ENCODE peak calls at places on chromosome 18, in ten cellular contexts. V is GM06990, W is heart left ventricle, C is esophagus squamous epithelium, L is fibroblast of pulmonary artery, U is heart right ventricle, P is fibroblast of the aortic adventitia, O is psoas muscle, Z is cardiac fibroblast, X is GM23338. F is an unnamed sample.

GRCh38 chr18:9737814-9738160 is 29.7 kb downstream of the RAB31 start:
- DNase-seq in L (no peak), V (no peak), O (no peak), W (no peak), P (no peak), U (no peak), Z (no peak), X (no peak), C (no peak), F (no peak)

GRCh38 chr18:32201936-32202335 is 12.1 kb downstream of the MEP1B start:
- DNase-seq in U (no peak), O (no peak), P (no peak), V (no peak), Z (no peak), C (no peak), L (no peak), W (no peak), X (no peak), F (no peak)

GRCh38 chr18:2179498-2180183 is 391.7 kb downstream of the METTL4 start:
- DNase-seq in V (no peak), Z (no peak), L (no peak), U (no peak), C (no peak), X (no peak), P (no peak), W (no peak), O (no peak), F (no peak)

GRCh38 chr18:27377251-27377650 is 192.1 kb upstream of the CHST9 start:
- DNase-seq in O (no peak), W (no peak), X (no peak), C (no peak), L (no peak), V (no peak), Z (no peak), P (no peak), U (no peak), F (no peak)

GRCh38 chr18:70363861-70364260 is 75.0 kb downstream of the SOCS6 start:
- DNase-seq in W (no peak), C (no peak), Z (peak), P (peak), X (no peak), V (no peak), L (peak), U (no peak), O (no peak), F (no peak)

GRCh38 chr18:24763765-24764548 is 303.5 kb downstream of the HRH4 start:
- DNase-seq in W (peak), X (no peak), P (peak), L (peak), Z (peak), O (no peak), V (no peak), C (no peak), U (peak), F (no peak)

GRCh38 chr18:24825397-24825796 is 365.0 kb downstream of the HRH4 start:
- DNase-seq in X (no peak), O (no peak), W (no peak), Z (no peak), L (no peak), U (no peak), V (no peak), C (no peak), P (no peak), F (no peak)

GRCh38 chr18:35029770-35030169 is 11.4 kb upstream of the MAPRE2 start:
- DNase-seq in W (no peak), V (no peak), L (no peak), U (no peak), X (no peak), O (no peak), Z (peak), P (no peak), C (no peak), F (no peak)

GRCh38 chr18:2396162-2396505 is 175.2 kb downstream of the METTL4 start:
- DNase-seq in L (no peak), W (no peak), P (no peak), U (no peak), O (no peak), V (no peak), Z (no peak), X (no peak), C (no peak), F (no peak)

DNA sequence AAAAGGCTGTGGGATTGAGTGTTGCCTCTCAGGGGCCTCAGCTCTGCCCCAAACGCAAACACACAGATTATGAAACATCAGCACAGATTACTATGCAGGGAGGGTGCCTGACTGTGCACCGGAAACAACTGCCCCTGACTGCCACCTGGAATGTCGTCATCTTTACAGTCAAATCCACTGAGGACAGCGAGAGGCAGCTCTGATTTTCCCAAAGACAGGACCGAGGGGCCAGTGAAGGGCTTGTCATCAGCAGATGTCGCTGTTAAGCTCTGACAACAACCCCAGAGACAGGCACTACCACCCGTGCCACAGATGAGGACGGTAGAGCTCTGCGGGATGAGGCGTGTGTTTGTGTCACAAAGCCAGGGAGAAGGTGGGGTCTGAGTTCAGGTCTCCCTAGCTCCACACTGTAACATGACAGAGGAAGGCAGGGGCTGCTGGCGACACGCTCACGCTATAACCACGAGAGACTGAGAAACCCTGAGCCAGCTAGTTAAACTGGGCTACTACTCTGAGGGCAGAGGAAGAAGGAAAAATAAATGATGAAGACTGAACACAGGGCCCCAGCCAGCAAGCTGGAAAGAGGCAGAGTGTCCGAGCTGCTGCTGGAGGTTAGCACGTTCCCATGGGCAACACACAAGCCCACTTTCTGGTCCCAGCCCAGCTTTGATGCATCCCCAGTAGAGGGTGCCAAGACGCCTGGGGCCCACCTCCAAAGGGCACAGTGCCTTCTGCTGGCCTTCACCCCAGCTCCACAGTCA is 47.0 kb downstream of the PARD6G start:
- DNase-seq in C (no peak), X (peak), L (no peak), U (no peak), V (no peak), O (no peak), P (no peak), W (no peak), Z (no peak), F (no peak)
- TF ChIP-seq CTCF in C (no peak), X (peak), L (peak), U (no peak), V (peak), O (peak), P (no peak), W (no peak), Z (no peak), F (peak)

DNA sequence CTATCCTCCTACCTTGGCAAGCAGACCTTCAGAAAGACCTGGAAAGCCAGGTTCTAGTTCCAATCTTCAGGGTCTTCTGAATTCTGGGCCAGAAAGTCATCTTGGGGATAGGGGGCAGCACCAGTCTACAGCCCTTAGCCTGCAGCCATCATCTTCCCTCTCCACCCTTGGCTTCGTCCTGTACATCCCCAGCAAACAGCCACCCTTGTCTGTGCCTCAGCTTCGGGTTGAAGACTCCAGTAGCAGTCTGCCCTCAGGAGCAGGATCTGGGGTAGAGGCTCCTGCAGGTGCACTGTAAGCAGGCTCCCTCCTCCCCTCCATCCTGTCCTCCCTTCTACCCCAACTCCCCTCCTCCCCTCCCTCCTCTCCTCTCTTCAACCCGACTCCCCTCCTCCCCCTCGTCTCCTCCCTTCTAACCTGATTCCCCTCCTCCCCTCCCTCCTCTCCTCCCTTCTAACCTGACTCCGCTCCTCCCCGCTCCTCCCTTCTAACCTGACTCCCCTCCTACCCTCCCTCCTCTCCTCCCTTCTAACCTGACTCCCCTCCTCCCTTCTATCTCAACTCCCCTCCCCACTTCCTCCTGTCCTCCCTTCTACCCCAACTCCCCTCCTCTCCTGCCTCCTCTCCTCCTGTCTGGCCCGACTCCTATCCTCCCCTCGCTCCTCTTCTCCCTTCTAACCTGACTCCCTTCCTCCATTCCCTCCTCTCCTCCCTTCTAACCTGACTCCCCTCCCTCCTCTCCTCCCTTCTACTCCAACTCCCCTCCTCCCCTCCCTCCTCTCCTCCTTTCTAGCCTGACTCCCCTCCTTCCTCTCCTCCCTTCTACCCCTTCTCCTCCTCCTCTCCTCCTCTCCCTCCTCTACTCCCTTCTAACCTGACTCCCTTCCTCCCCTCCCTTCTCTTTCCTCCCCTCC is 90.1 kb upstream of the SMAD2 start:
- DNase-seq in Z (no peak), L (no peak), U (no peak), P (no peak), O (no peak), W (no peak), V (no peak), C (no peak), X (no peak), F (no peak)
- TF ChIP-seq CTCF in Z (no peak), L (no peak), U (no peak), P (no peak), O (no peak), W (no peak), V (no peak), C (no peak), X (no peak), F (no peak)

DNA sequence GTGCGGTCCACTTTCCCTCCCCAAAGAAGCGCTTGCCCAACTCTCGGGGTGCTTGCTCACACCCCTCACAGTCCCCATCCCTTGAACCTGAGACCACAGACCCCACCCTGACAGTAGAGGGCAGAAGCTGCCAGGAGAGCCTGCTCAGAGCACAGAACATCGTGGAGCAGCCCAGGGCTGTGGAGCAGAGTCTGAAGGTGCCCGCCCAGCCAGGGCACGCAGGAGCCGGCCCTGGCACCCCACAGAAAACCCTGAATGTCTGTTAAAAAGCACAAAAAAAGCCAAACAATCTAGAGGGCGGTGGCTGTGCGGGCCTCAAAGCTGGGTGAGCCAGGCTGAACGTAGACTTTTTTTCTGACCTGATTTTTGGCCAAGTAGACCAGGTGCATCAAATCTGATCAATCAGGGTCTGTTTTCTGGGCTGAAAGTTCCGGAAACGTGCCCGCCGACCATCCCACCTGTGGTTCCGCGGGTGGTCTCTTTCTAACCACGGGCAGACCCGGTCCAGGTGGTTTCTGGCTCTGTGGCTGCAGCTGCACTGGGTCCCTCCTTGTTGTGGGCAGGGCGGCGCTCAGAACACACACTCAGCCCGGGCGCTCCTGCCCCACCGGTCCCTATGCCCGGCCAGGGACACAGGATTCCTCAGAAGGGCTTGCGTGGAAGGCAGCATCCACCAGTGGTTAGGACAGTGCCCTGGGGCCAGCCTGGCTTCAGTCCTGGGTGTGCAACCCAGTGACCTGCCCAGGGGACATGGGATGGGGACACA is 66.3 kb downstream of the SLC66A2 start:
- DNase-seq in V (no peak), L (no peak), Z (no peak), C (no peak), W (no peak), P (no peak), U (no peak), O (peak), X (no peak), F (peak)
- TF ChIP-seq CTCF in V (no peak), L (no peak), Z (no peak), C (no peak), W (no peak), P (no peak), U (no peak), O (no peak), X (no peak), F (no peak)

GRCh38 chr18:50559750-50560680 is at the start of gene MAPK4:
- DNase-seq in Z (peak), V (no peak), U (no peak), W (peak), L (peak), P (peak), C (no peak), O (peak), X (peak), F (peak)
- TF ChIP-seq CTCF in Z (no peak), V (no peak), U (no peak), W (no peak), L (no peak), P (no peak), C (no peak), O (no peak), X (no peak), F (no peak)

GRCh38 chr18:61093967-61094366 is 239.3 kb upstream of the CDH20 start:
- DNase-seq in Z (no peak), X (no peak), W (no peak), L (no peak), C (no peak), O (no peak), V (no peak), U (no peak), P (no peak), F (no peak)
- TF ChIP-seq CTCF in Z (no peak), X (no peak), W (no peak), L (no peak), C (no peak), O (no peak), V (no peak), U (no peak), P (no peak), F (no peak)

DNA sequence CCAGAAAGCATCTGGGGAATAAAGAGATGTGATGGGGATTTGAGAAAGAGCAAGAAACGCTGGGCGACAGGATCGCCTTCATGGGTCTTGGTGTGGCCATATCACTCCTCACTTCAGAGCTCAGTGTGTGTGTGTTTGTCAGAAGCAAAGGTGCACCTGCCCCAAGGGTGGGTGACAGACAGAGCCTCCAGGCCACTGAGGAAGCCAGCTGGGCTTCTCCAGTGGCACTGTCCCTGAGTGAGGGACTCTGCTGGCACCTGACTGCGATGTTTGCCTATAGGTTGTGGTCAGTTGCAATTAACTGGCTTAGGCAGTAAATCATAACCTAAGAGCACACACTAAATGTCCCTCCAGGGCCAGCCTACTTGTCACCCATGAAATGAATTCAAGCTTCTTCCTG is 23.5 kb upstream of the GNAL start:
- DNase-seq in Z (no peak), V (no peak), X (no peak), W (no peak), O (no peak), P (no peak), L (no peak), U (no peak), C (no peak), F (no peak)
- TF ChIP-seq CTCF in Z (no peak), V (no peak), X (no peak), W (no peak), O (no peak), P (no peak), L (no peak), U (no peak), C (no peak), F (no peak)

GRCh38 chr18:42074704-42075103 is 119.7 kb downstream of the PIK3C3 start:
- DNase-seq in P (no peak), V (no peak), O (no peak), W (no peak), U (no peak), L (no peak), Z (no peak), C (no peak), X (no peak), F (no peak)

GRCh38 chr18:42068030-42068429 is 113.0 kb downstream of the PIK3C3 start:
- DNase-seq in W (no peak), L (no peak), Z (no peak), X (no peak), C (no peak), O (no peak), P (no peak), V (no peak), U (no peak), F (no peak)

GRCh38 chr18:42067527-42067926 is 112.5 kb downstream of the PIK3C3 start:
- DNase-seq in X (no peak), P (no peak), L (no peak), U (no peak), V (no peak), O (no peak), W (no peak), C (no peak), Z (no peak), F (no peak)

GRCh38 chr18:42069036-42069435 is 114.0 kb downstream of the PIK3C3 start:
- DNase-seq in Z (no peak), X (no peak), C (no peak), L (no peak), O (no peak), W (no peak), U (no peak), P (no peak), V (no peak), F (no peak)

GRCh38 chr18:42072407-42072806 is 117.4 kb downstream of the PIK3C3 start:
- DNase-seq in X (peak), Z (peak), U (no peak), V (no peak), O (no peak), P (no peak), W (no peak), C (no peak), L (peak), F (no peak)
- TF ChIP-seq CTCF in X (peak), Z (no peak), U (no peak), V (peak), O (no peak), P (no peak), W (no peak), C (no peak), L (peak), F (no peak)

F was measured in lower lobe of right lung.